ENCODE peak calls at places on chromosomes 13 and 19, in six cellular contexts. One of them, this sample, is unnamed.

GRCh38 chr19:7670150-7670784 is 1.4 kb downstream of the RETN start:
- DNase-seq in GM12878: no peak
- DNase-seq in GM12891: no peak
- DNase-seq in HepG2: no peak
- DNase-seq in H1: peak
- DNase-seq in K562: peak
- DNase-seq in this sample: no peak

GRCh38 chr19:8259922-8260247 is 48.3 kb downstream of the CD320 start:
- DNase-seq in GM12891: no peak
- DNase-seq in HepG2: no peak
- DNase-seq in K562: no peak
- DNase-seq in H1: no peak
- DNase-seq in GM12878: no peak
- DNase-seq in this sample: no peak

GRCh38 chr13:110775576-110775975 is 62.1 kb downstream of the ING1 start:
- DNase-seq in GM12891: no peak
- DNase-seq in GM12878: no peak
- DNase-seq in K562: no peak
- DNase-seq in H1: no peak
- DNase-seq in HepG2: no peak
- DNase-seq in this sample: no peak

GRCh38 chr13:113941571-113942191 is 32.2 kb downstream of the C13orf46 start:
- DNase-seq in H1: no peak
- DNase-seq in GM12891: no peak
- DNase-seq in GM12878: no peak
- DNase-seq in K562: no peak
- DNase-seq in HepG2: no peak
- DNase-seq in this sample: no peak

GRCh38 chr19:17074628-17075034 is 621 bp downstream of the HAUS8 start:
- DNase-seq in HepG2: no peak
- DNase-seq in K562: no peak
- DNase-seq in GM12891: no peak
- DNase-seq in GM12878: no peak
- DNase-seq in H1: no peak
- DNase-seq in this sample: no peak

GRCh38 chr19:38538793-38539528 is 78.8 kb downstream of the MAP4K1 start:
- DNase-seq in GM12891: no peak
- DNase-seq in GM12878: no peak
- DNase-seq in HepG2: no peak
- DNase-seq in K562: no peak
- DNase-seq in H1: no peak
- DNase-seq in this sample: no peak

GRCh38 chr19:28012361-28012760 is 1200.6 kb downstream of the UQCRFS1 start:
- DNase-seq in GM12891: no peak
- DNase-seq in GM12878: no peak
- DNase-seq in HepG2: no peak
- DNase-seq in H1: peak
- DNase-seq in K562: peak
- DNase-seq in this sample: no peak

GRCh38 chr19:16594681-16595091 is 22.5 kb upstream of the SLC35E1 start:
- DNase-seq in GM12891: no peak
- DNase-seq in GM12878: no peak
- DNase-seq in HepG2: no peak
- DNase-seq in H1: no peak
- DNase-seq in K562: no peak
- DNase-seq in this sample: no peak

GRCh38 chr13:80012281-80012680 is 328.6 kb downstream of the SPRY2 start:
- DNase-seq in K562: no peak
- DNase-seq in HepG2: no peak
- DNase-seq in GM12891: no peak
- DNase-seq in H1: no peak
- DNase-seq in GM12878: no peak
- DNase-seq in this sample: no peak

GRCh38 chr19:38852231-38853044 is 2.7 kb upstream of the HNRNPL start:
- DNase-seq in GM12878: no peak
- DNase-seq in K562: peak
- DNase-seq in HepG2: no peak
- DNase-seq in GM12891: no peak
- DNase-seq in H1: peak
- DNase-seq in this sample: no peak

GRCh38 chr13:51192348-51192747 is 29.9 kb upstream of the FAM124A start:
- DNase-seq in GM12878: no peak
- DNase-seq in GM12891: no peak
- DNase-seq in HepG2: no peak
- DNase-seq in K562: no peak
- DNase-seq in H1: peak
- DNase-seq in this sample: no peak

GRCh38 chr19:34480971-34481821 is at the start of gene WTIP:
- DNase-seq in GM12891: no peak
- DNase-seq in HepG2: peak
- DNase-seq in GM12878: no peak
- DNase-seq in H1: peak
- DNase-seq in K562: no peak
- DNase-seq in this sample: no peak

GRCh38 chr13:44259045-44260042 is 114.3 kb upstream of the SERP2 start:
- DNase-seq in GM12891: peak
- DNase-seq in K562: peak
- DNase-seq in GM12878: peak
- DNase-seq in HepG2: no peak
- DNase-seq in H1: no peak
- DNase-seq in this sample: peak

GRCh38 chr13:59398127-59398526 is 765.6 kb downstream of the DIAPH3 start:
- DNase-seq in HepG2: no peak
- DNase-seq in GM12878: no peak
- DNase-seq in H1: no peak
- DNase-seq in K562: no peak
- DNase-seq in GM12891: no peak
- DNase-seq in this sample: no peak

GRCh38 chr13:74187564-74187963 is 53.4 kb upstream of the KLF12 start:
- DNase-seq in GM12891: no peak
- DNase-seq in GM12878: no peak
- DNase-seq in H1: no peak
- DNase-seq in HepG2: peak
- DNase-seq in K562: no peak
- DNase-seq in this sample: no peak

GRCh38 chr13:45333251-45333972 is 7.6 kb downstream of the TPT1 start:
- DNase-seq in K562: no peak
- DNase-seq in GM12878: no peak
- DNase-seq in HepG2: no peak
- DNase-seq in GM12891: no peak
- DNase-seq in H1: no peak
- DNase-seq in this sample: no peak

GRCh38 chr13:76965759-76966421 is 17.6 kb downstream of the ACOD1 start:
- DNase-seq in K562: no peak
- DNase-seq in GM12878: no peak
- DNase-seq in HepG2: no peak
- DNase-seq in GM12891: no peak
- DNase-seq in H1: no peak
- DNase-seq in this sample: no peak

GRCh38 chr19:41801031-41801430 is 4.6 kb downstream of the CEACAM3 start:
- DNase-seq in GM12878: no peak
- DNase-seq in HepG2: no peak
- DNase-seq in GM12891: no peak
- DNase-seq in H1: no peak
- DNase-seq in K562: no peak
- DNase-seq in this sample: no peak

GRCh38 chr13:83009987-83010386 is 872.3 kb downstream of the SLITRK1 start:
- DNase-seq in H1: no peak
- DNase-seq in K562: no peak
- DNase-seq in HepG2: no peak
- DNase-seq in GM12878: no peak
- DNase-seq in GM12891: no peak
- DNase-seq in this sample: no peak

GRCh38 chr13:83007226-83007625 is 875.0 kb downstream of the SLITRK1 start:
- DNase-seq in GM12878: no peak
- DNase-seq in GM12891: no peak
- DNase-seq in HepG2: no peak
- DNase-seq in K562: no peak
- DNase-seq in H1: no peak
- DNase-seq in this sample: no peak

GRCh38 chr13:83003185-83003584 is 879.1 kb downstream of the SLITRK1 start:
- DNase-seq in K562: no peak
- DNase-seq in GM12891: no peak
- DNase-seq in GM12878: no peak
- DNase-seq in H1: no peak
- DNase-seq in HepG2: no peak
- DNase-seq in this sample: no peak

DNA sequence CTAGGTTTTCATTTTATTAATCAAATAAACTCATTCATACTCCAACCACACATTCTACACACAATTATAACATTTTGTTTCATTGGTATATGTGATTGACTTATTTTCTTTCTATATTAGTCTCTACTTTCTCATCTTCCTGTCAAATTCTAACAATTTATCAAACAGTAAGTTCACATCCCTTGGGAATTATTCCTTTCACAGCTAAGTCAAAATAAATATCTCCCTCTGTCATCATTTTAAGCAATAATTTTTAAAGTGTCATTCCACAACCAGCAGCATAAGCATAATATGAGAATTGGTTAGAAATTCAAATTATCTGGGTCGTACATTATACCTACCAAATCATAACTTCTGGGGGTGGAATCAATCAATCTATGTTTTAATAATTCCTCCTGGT is 873.8 kb downstream of the SLITRK1 start:
- DNase-seq in K562: no peak
- DNase-seq in HepG2: no peak
- DNase-seq in GM12891: no peak
- DNase-seq in GM12878: no peak
- DNase-seq in H1: no peak
- DNase-seq in this sample: no peak
- TF ChIP-seq POLR2A in K562: no peak
- TF ChIP-seq POLR2A in HepG2: no peak
- TF ChIP-seq POLR2A in GM12891: no peak
- TF ChIP-seq POLR2A in GM12878: no peak
- TF ChIP-seq POLR2A in H1: no peak
- TF ChIP-seq POLR2A in this sample: no peak

DNA sequence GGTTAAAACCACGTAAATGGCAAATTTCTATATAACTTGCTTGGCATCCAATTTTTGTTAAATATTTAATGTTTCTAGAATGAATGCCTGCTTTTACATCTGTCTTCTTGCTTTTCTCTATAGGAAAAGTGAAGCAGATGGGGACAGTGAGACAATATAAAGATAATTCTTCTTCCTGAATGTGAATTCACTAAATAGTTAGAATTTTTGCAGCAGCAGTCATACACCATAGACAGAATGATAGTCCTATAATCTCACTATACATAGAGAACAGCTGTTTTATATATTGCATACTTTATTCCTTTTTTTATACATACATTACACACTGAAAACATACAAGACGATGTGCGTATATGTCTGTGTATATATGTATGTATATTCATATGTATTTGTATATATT is 1127.3 kb downstream of the PCDH9 start:
- DNase-seq in GM12891: no peak
- DNase-seq in K562: no peak
- DNase-seq in H1: no peak
- DNase-seq in GM12878: no peak
- DNase-seq in HepG2: no peak
- DNase-seq in this sample: no peak
- TF ChIP-seq TAF1 in GM12891: no peak
- TF ChIP-seq TAF1 in K562: no peak
- TF ChIP-seq TAF1 in H1: no peak
- TF ChIP-seq TAF1 in GM12878: no peak
- TF ChIP-seq TAF1 in HepG2: no peak
- TF ChIP-seq TAF1 in this sample: no peak

GRCh38 chr19:6590458-6591319 is at the start of gene CD70:
- DNase-seq in GM12891: peak
- DNase-seq in H1: peak
- DNase-seq in GM12878: peak
- DNase-seq in HepG2: no peak
- DNase-seq in K562: no peak
- DNase-seq in this sample: peak
- TF ChIP-seq POLR2A in GM12891: peak
- TF ChIP-seq POLR2A in H1: no peak
- TF ChIP-seq POLR2A in GM12878: peak
- TF ChIP-seq POLR2A in HepG2: no peak
- TF ChIP-seq POLR2A in K562: no peak
- TF ChIP-seq POLR2A in this sample: peak

GRCh38 chr19:48196933-48197665 is 26.6 kb downstream of the ZSWIM9 start:
- DNase-seq in GM12878: no peak
- DNase-seq in H1: no peak
- DNase-seq in GM12891: no peak
- DNase-seq in K562: peak
- DNase-seq in HepG2: no peak
- DNase-seq in this sample: no peak
- TF ChIP-seq TAF1 in GM12878: no peak
- TF ChIP-seq TAF1 in H1: no peak
- TF ChIP-seq TAF1 in GM12891: no peak
- TF ChIP-seq TAF1 in K562: no peak
- TF ChIP-seq TAF1 in HepG2: no peak
- TF ChIP-seq TAF1 in this sample: no peak

GRCh38 chr19:49155830-49156346 is 692 bp upstream of the HRC start:
- DNase-seq in H1: peak
- DNase-seq in HepG2: no peak
- DNase-seq in GM12891: no peak
- DNase-seq in GM12878: no peak
- DNase-seq in K562: peak
- DNase-seq in this sample: no peak
- TF ChIP-seq POLR2A in H1: no peak
- TF ChIP-seq POLR2A in HepG2: no peak
- TF ChIP-seq POLR2A in GM12891: no peak
- TF ChIP-seq POLR2A in GM12878: no peak
- TF ChIP-seq POLR2A in K562: no peak
- TF ChIP-seq POLR2A in this sample: no peak

This sample was measured in GM12892.